ENCODE peak calls at places on chromosomes 1 and 21, in six cellular contexts. A is adrenal gland; V is right lobe of liver; M is IMR-90; Z is OCI-LY7; K is CD8-positive, alpha-beta memory T cell. B is an unnamed sample.

GRCh38 chr1:218553197-218553596 is 208.1 kb downstream of the TGFB2 start:
- DNase-seq in A (no peak), V (no peak), M (no peak), Z (no peak), K (no peak), B (no peak)

GRCh38 chr1:218299416-218299815 is 14.3 kb downstream of the RRP15 start:
- DNase-seq in A (no peak), V (no peak), M (peak; percentile 77), Z (peak; percentile 30), K (no peak), B (no peak)

GRCh38 chr1:239179001-239179400 is 207.4 kb upstream of the CHRM3 start:
- DNase-seq in A (no peak), V (no peak), M (no peak), Z (no peak), K (no peak), B (no peak)

GRCh38 chr1:99707535-99708142 is 58.8 kb downstream of the FRRS1 start:
- DNase-seq in A (peak; percentile 93), V (no peak), M (peak; percentile 65), Z (peak; percentile 67), K (no peak), B (peak; percentile 45)

GRCh38 chr1:76289692-76290091 is 215.1 kb downstream of the ST6GALNAC3 start:
- DNase-seq in A (no peak), V (no peak), M (no peak), Z (no peak), K (no peak), B (no peak)

GRCh38 chr1:54356680-54357147 is 49.5 kb downstream of the SSBP3 start:
- DNase-seq in A (no peak), V (no peak), M (no peak), Z (peak; percentile 23), K (peak; percentile 17), B (no peak)

GRCh38 chr1:57494679-57495078 is 70.8 kb upstream of the DAB1 start:
- DNase-seq in A (no peak), V (no peak), M (no peak), Z (no peak), K (no peak), B (no peak)

GRCh38 chr1:211135342-211135950 is 1.5 kb upstream of the KCNH1 start:
- DNase-seq in A (no peak), V (no peak), M (peak; percentile 70), Z (peak; percentile 28), K (no peak), B (no peak)

GRCh38 chr1:228280961-228281591 is 73.2 kb downstream of the OBSCN start:
- DNase-seq in A (no peak), V (peak; percentile 43), M (no peak), Z (no peak), K (no peak), B (no peak)

GRCh38 chr1:247402099-247402706 is 13.8 kb upstream of the NLRP3 start:
- DNase-seq in A (no peak), V (no peak), M (no peak), Z (no peak), K (no peak), B (no peak)

GRCh38 chr1:233368106-233368783 is 40.7 kb downstream of the MAP3K21 start:
- DNase-seq in A (peak; percentile 83), V (no peak), M (peak; percentile 16), Z (no peak), K (no peak), B (no peak)

GRCh38 chr1:165143437-165144065 is 213.0 kb downstream of the LMX1A start:
- DNase-seq in A (no peak), V (no peak), M (no peak), Z (peak; percentile 22), K (no peak), B (peak; percentile 18)

GRCh38 chr1:235937123-235937522 is 70.4 kb upstream of the LYST start:
- DNase-seq in A (no peak), V (no peak), M (no peak), Z (no peak), K (no peak), B (no peak)

GRCh38 chr1:46487818-46488218 is 1.8 kb upstream of the DMBX1 start:
- DNase-seq in A (no peak), V (peak; percentile 22), M (no peak), Z (no peak), K (no peak), B (no peak)

GRCh38 chr1:162213281-162213909 is 143.9 kb downstream of the NOS1AP start:
- DNase-seq in A (peak; percentile 91), V (peak; percentile 90), M (peak; percentile 2), Z (no peak), K (no peak), B (peak; percentile 77)

GRCh38 chr1:58864654-58865053 is 80.8 kb upstream of the JUN start:
- DNase-seq in A (no peak), V (no peak), M (no peak), Z (no peak), K (no peak), B (no peak)

GRCh38 chr1:215284966-215285365 is 202.4 kb downstream of the KCNK2 start:
- DNase-seq in A (no peak), V (no peak), M (peak; percentile 21), Z (no peak), K (no peak), B (no peak)

GRCh38 chr1:91537281-91538069 is 36.8 kb downstream of the CDC7 start:
- DNase-seq in A (no peak), V (no peak), M (peak; percentile 91), Z (no peak), K (no peak), B (no peak)

GRCh38 chr1:161801955-161802354 is 35.8 kb downstream of the ATF6 start:
- DNase-seq in A (no peak), V (no peak), M (no peak), Z (no peak), K (no peak), B (no peak)

GRCh38 chr1:212645563-212646543 is 37.3 kb downstream of the ATF3 start:
- DNase-seq in A (no peak), V (no peak), M (no peak), Z (no peak), K (no peak), B (no peak)

GRCh38 chr1:203049576-203050180 is 23.4 kb downstream of the PPFIA4 start:
- DNase-seq in A (no peak), V (peak; percentile 45), M (no peak), Z (no peak), K (no peak), B (no peak)

GRCh38 chr21:31128234-31128633 is 90.0 kb upstream of the KRTAP19-8 start:
- DNase-seq in A (no peak), V (no peak), M (peak; percentile 24), Z (no peak), K (no peak), B (no peak)

DNA sequence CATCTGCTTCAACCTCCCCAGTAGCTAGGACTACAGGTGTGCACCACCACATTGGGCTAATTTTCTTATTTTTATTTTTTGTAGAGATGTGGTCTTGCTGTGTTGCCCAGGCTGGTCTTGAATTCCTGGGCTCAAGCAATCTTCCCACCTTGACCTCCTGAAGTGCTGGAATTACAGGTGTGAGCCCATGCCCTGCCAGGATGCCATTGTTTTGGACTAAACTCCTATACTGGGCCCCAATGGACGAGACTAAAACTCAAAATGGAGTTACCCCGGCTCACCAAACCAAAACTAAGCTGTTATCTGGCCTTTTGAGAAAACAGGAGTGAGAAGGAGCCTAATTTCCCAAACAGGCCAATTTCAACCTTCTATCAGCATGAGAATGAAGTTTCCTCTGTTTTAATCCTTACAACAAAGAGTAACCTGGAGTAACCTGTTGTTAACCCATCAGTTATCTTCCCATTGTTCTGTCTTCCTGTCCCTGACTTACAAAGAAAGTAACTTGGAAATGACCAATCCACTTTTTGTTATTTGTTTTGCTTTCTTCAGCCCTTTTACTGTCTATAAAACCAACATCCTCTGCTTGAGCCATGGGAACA is 29.6 kb downstream of the DMRTA2 start:
- DNase-seq in A (no peak), V (no peak), M (no peak), Z (no peak), K (no peak), B (no peak)
- H3K27ac ChIP-seq in A (no peak overlapping the region), V (no peak overlapping the region), M (no peak overlapping the region), Z (no peak overlapping the region), K (no peak overlapping the region), B (no peak overlapping the region)

DNA sequence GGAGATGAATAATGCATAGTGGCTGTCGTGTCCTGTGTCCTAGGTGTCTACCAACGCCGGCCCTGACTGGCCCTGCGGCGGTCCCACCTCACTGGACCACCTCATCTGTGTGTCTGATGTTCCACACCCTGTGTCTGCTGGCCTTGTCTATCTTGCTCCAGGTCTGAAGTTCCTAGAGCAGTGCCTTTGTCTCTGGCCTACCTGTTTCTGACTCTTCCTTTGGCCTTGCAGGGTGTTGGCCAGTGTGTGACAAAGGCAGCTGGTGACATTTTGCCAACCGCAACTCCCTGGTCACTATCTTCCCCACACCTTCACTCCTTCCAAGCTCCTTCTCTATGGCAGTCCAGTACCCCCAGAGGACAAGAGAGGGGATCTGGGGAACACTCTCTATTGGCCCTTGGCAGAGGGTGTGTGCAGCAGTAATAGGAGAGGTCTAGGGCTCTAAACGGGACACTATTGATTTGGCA is 1.4 kb upstream of the AHDC1 start:
- DNase-seq in A (no peak), V (no peak), M (no peak), Z (no peak), K (no peak), B (no peak)
- H3K4me1 ChIP-seq in A (peaks cover 17% of the 10 kb centered on the region), V (no peaks in the 10 kb centered on the region), M (peaks cover 6% of the 10 kb centered on the region), Z (peaks cover 76% of the 10 kb centered on the region), K (peaks cover 52% of the 10 kb centered on the region), B (peaks cover 12% of the 10 kb centered on the region)

DNA sequence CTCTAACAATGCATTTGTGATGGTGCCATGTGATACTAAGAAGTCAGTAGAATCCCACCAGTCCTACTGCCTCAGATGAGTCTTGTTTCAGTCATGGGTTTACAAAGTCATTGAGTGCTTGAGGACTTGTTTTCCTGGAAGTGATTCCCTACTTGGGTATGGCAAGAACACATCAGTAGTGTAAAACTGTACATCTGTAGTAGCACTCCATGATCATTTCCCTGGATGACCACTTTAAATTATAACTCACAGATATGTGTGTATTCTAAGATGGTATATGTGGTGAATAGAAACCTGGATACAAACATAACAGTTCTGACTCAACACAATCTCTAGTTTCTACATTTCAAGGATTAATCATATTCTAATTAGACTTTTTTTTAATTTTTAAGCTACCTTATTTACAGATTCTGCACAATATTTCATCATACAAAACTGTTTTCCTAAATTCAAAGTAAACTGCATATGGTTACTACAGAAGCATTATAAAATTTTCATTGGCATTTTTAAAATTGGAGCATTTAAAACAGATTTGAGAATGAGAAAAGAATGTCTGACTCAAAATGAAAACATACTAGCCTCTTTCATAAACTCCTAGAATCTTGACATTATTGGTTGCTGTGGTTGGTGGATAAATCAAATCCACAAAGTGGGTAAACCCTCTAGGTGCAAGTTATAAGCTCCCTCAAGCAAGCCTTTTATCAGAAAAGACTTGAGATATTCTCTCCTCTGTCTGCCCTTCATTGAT is 6.8 kb upstream of the PSMG1 start:
- DNase-seq in A (no peak), V (no peak), M (peak; percentile 64), Z (no peak), K (no peak), B (no peak)
- H3K27ac ChIP-seq in A (no peak overlapping the region), V (no peak overlapping the region), M (no peak overlapping the region), Z (no peak overlapping the region), K (no peak overlapping the region), B (no peak overlapping the region)

GRCh38 chr1:198619375-198620140 is 19.3 kb upstream of the PTPRC start:
- DNase-seq in A (no peak), V (no peak), M (no peak), Z (peak; percentile 72), K (no peak), B (no peak)
- H3K4me1 ChIP-seq in A (no peaks in the 10 kb centered on the region), V (no peaks in the 10 kb centered on the region), M (no peaks in the 10 kb centered on the region), Z (peaks cover 74% of the 10 kb centered on the region), K (peaks cover 96% of the 10 kb centered on the region), B (no peaks in the 10 kb centered on the region)

B was measured in pancreas.